ENCODE peak calls at places on chromosomes 1 and 21, in nine cellular contexts. M is breast epithelium; P is left ventricle myocardium inferior; D is HAP-1; B is tibial artery; L is astrocyte; A is left lung; W is CD8-positive, alpha-beta memory T cell; I is ovary. T is an unnamed sample.

GRCh38 chr1:94106716-94107115 is 14.2 kb downstream of the ABCA4 start:
- DNase-seq in D (no peak), I (no peak), W (no peak), A (no peak), P (no peak), B (no peak), L (peak; percentile 16), M (no peak), T (no peak)

GRCh38 chr21:37658994-37659458 is 257.2 kb downstream of the KCNJ6 start:
- DNase-seq in W (no peak), A (no peak), P (no peak), D (no peak), M (peak; percentile 32), I (no peak), B (peak; percentile 29), L (peak; percentile 76), T (no peak)

GRCh38 chr1:116852910-116853309 is 56.8 kb upstream of the PTGFRN start:
- DNase-seq in W (no peak), A (no peak), D (no peak), L (peak; percentile 76), M (no peak), B (no peak), P (no peak), I (no peak), T (no peak)

GRCh38 chr1:204072951-204073836 is at the start of gene SOX13:
- DNase-seq in W (no peak), I (peak; percentile 87), D (peak; percentile 87), A (peak; percentile 91), M (peak; percentile 81), B (peak; percentile 92), P (peak; percentile 86), L (peak; percentile 82), T (no peak)

GRCh38 chr1:31707711-31708110 is 3.9 kb upstream of the COL16A1 start:
- DNase-seq in B (no peak), L (peak; percentile 88), I (no peak), D (no peak), P (no peak), A (no peak), M (peak; percentile 42), W (no peak), T (no peak)

GRCh38 chr1:162757476-162757875 is 33.0 kb upstream of the HSD17B7 start:
- DNase-seq in P (no peak), M (no peak), B (no peak), D (no peak), I (no peak), W (no peak), A (no peak), L (peak; percentile 70), T (no peak)

GRCh38 chr1:86846166-86846647 is 67.7 kb downstream of the SELENOF start:
- DNase-seq in D (no peak), A (no peak), L (peak; percentile 98), I (no peak), P (no peak), W (no peak), B (no peak), M (no peak), T (no peak)

GRCh38 chr1:229643996-229644748 is 18.1 kb downstream of the URB2 start:
- DNase-seq in M (no peak), L (no peak), A (no peak), D (no peak), B (no peak), P (no peak), W (no peak), I (no peak), T (no peak)

GRCh38 chr1:9008236-9008635 is 18.0 kb downstream of the SLC2A7 start:
- DNase-seq in W (no peak), L (no peak), D (no peak), B (no peak), A (no peak), P (no peak), M (no peak), I (no peak), T (no peak)

GRCh38 chr21:20639026-20639425 is 359.2 kb upstream of the NCAM2 start:
- DNase-seq in L (no peak), M (no peak), A (no peak), W (no peak), I (no peak), D (no peak), P (no peak), B (no peak), T (no peak)

GRCh38 chr1:8671313-8671917 is 146.0 kb downstream of the RERE start:
- DNase-seq in B (peak; percentile 33), L (peak; percentile 52), D (peak; percentile 66), M (no peak), I (no peak), A (no peak), P (no peak), W (no peak), T (no peak)

GRCh38 chr21:37571442-37571841 is 204.9 kb downstream of the DYRK1A start:
- DNase-seq in W (no peak), P (no peak), M (no peak), D (no peak), A (no peak), I (no peak), L (no peak), B (no peak), T (no peak)

GRCh38 chr1:91791103-91791502 is 94.8 kb downstream of the TGFBR3 start:
- DNase-seq in B (no peak), L (no peak), M (no peak), D (peak; percentile 98), A (no peak), I (no peak), P (no peak), W (no peak), T (no peak)

GRCh38 chr21:42310411-42311001 is 4.7 kb downstream of the TFF3 start:
- DNase-seq in M (no peak), B (no peak), D (no peak), W (no peak), I (no peak), L (no peak), P (no peak), A (peak; percentile 53), T (no peak)

GRCh38 chr21:26982767-26983166 is 15.9 kb upstream of the ADAMTS5 start:
- DNase-seq in B (no peak), D (no peak), P (no peak), I (peak; percentile 29), M (no peak), L (peak; percentile 29), A (no peak), W (no peak), T (no peak)

GRCh38 chr1:116474921-116475849 is 95.6 kb downstream of the CD58 start:
- DNase-seq in B (no peak), W (no peak), P (peak; percentile 53), A (no peak), L (no peak), I (no peak), D (no peak), M (no peak), T (no peak)

GRCh38 chr1:98049370-98050115 is 128.7 kb upstream of the DPYD start:
- DNase-seq in A (peak; percentile 66), D (no peak), W (no peak), L (peak; percentile 39), I (no peak), M (no peak), P (no peak), B (no peak), T (no peak)

GRCh38 chr1:154433161-154433681 is 28.1 kb downstream of the IL6R start:
- DNase-seq in L (no peak), I (no peak), P (no peak), M (peak; percentile 58), B (peak; percentile 60), A (no peak), D (no peak), W (no peak), T (no peak)

DNA sequence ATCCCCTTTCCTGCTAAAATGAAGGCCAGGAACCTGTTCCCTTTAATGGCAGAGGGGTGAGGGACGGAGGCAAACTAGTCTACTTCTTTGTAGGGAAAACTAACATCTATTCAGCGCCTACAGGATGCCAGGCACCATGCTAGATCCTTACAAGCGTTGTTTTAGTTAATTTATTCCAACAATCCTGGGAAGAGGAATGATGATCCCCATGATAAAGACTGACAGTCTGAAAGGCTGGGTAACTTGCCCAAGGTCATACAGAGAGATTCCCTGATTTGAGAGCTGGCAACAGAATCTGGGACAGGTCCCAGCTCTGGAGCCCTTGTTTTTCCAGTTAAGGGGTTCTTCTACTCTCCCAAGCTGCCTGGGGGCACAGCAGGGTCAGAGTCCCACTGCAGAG is 662 bp upstream of the E2F2 start:
- DNase-seq in P (no peak), I (no peak), A (no peak), M (no peak), D (peak; percentile 43), L (no peak), W (no peak), B (no peak), T (no peak)
- H3K4me3 ChIP-seq in P (peak overlapping the region; percentile 73), I (no peak overlapping the region), A (peak overlapping the region; percentile 10), M (peak overlapping the region; percentile 58), D (peak overlapping the region; percentile 61), L (peak overlapping the region; percentile 37), W (peak overlapping the region; percentile 43), B (peak overlapping the region; percentile 62), T (peak overlapping the region; percentile 46)

GRCh38 chr1:2809656-2810055 is 8.2 kb upstream of the TTC34 start:
- DNase-seq in P (no peak), I (no peak), L (no peak), B (no peak), D (no peak), A (peak; percentile 59), W (no peak), M (no peak), T (no peak)
- H3K9me3 ChIP-seq in P (peaks cover 18% of the 10 kb centered on the region), I (no peaks in the 10 kb centered on the region), L (peaks cover 8% of the 10 kb centered on the region), B (peaks cover 19% of the 10 kb centered on the region), D (no peaks in the 10 kb centered on the region), A (peaks cover 13% of the 10 kb centered on the region), W (no peaks in the 10 kb centered on the region), M (peaks cover 20% of the 10 kb centered on the region), T (no peaks in the 10 kb centered on the region)

DNA sequence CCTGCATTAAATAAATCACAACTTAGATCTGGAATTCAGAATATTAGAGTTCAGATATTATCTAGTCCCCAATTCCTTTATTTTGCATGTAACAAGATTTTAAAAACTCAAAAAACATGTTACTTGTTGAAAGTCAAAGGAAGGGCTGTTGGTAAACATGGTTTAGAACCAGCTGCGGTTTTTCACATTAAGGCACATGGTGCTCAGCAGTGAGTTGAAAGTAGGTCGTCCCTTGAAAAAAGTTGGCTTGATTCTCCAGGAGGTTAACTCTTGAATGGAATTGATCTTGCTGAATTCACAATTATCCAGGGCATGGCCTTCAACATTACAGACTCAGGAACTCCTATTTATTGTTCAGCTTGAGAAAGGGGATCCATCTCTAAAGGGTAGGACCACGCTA is 277.1 kb upstream of the DUSP10 start:
- DNase-seq in L (no peak), P (no peak), D (no peak), I (no peak), M (no peak), B (no peak), A (no peak), W (no peak), T (no peak)
- H3K4me3 ChIP-seq in L (no peak overlapping the region), P (no peak overlapping the region), D (no peak overlapping the region), I (no peak overlapping the region), M (no peak overlapping the region), B (no peak overlapping the region), A (no peak overlapping the region), W (no peak overlapping the region), T (no peak overlapping the region)

DNA sequence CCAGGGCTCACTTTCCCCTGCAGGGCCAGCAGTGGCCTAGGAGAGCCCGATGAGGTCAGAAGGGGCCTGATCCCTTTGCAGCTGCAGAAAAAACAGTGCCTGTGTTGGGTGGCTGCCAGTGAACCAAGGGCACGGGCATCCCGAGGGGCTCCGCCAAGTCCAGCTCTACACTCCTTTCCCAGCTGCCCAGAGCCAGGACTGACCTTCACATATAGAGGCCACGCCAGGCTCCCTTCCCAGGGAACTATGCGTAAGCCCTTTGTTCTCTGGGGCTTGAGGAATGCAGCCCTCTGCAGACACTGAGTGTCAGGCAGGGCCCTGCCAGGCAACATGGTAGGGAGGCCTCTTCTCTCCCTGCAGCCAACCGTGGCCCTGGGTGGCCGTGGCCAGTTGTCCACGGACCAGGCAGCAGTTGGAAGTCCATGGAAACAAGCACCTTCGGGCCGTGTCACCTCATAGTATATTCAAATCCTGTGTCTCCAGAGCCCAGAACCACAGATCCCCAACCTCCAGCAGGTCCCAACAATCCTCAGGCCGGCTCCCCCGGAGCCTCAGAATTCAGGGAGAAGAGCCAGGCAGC is 194.0 kb downstream of the NPHP4 start:
- DNase-seq in W (no peak), P (no peak), A (peak; percentile 58), B (no peak), I (no peak), L (no peak), D (no peak), M (no peak), T (no peak)
- H3K9me3 ChIP-seq in W (no peaks in the 10 kb centered on the region), P (peaks cover 4% of the 10 kb centered on the region), A (no peaks in the 10 kb centered on the region), B (no peaks in the 10 kb centered on the region), I (no peaks in the 10 kb centered on the region), L (peaks cover 12% of the 10 kb centered on the region), D (no peaks in the 10 kb centered on the region), M (no peaks in the 10 kb centered on the region), T (peaks cover 4% of the 10 kb centered on the region)